ENCODE peak calls at places on chromosomes 11 and 22, in four cellular contexts. One of them, this sample, is unnamed.

GRCh38 chr11:78414321-78415051 is 3.1 kb downstream of the GAB2 start:
- DNase-seq in thyroid gland: no peak
- DNase-seq in body of pancreas: no peak
- DNase-seq in prostate gland: no peak
- DNase-seq in this sample: no peak

GRCh38 chr11:128520886-128521696 is 66.3 kb downstream of the ETS1 start:
- DNase-seq in prostate gland: no peak
- DNase-seq in body of pancreas: no peak
- DNase-seq in thyroid gland: no peak
- DNase-seq in this sample: no peak

GRCh38 chr22:40855960-40856512 is 403 bp downstream of the ST13 start:
- DNase-seq in prostate gland: peak
- DNase-seq in body of pancreas: peak
- DNase-seq in thyroid gland: no peak
- DNase-seq in this sample: no peak

GRCh38 chr22:32801436-32802290 is at the start of gene TIMP3:
- DNase-seq in prostate gland: peak
- DNase-seq in thyroid gland: peak
- DNase-seq in body of pancreas: peak
- DNase-seq in this sample: peak

GRCh38 chr11:70331901-70332300 is 61.4 kb downstream of the PPFIA1 start:
- DNase-seq in thyroid gland: no peak
- DNase-seq in body of pancreas: no peak
- DNase-seq in prostate gland: peak
- DNase-seq in this sample: peak

GRCh38 chr22:42868751-42869251 is 11.7 kb upstream of the ARFGAP3 start:
- DNase-seq in prostate gland: peak
- DNase-seq in thyroid gland: peak
- DNase-seq in body of pancreas: peak
- DNase-seq in this sample: peak

GRCh38 chr11:10388574-10388973 is 66.5 kb upstream of the AMPD3 start:
- DNase-seq in thyroid gland: no peak
- DNase-seq in body of pancreas: no peak
- DNase-seq in prostate gland: no peak
- DNase-seq in this sample: no peak

GRCh38 chr11:67269401-67270255 is 3.4 kb downstream of the GRK2 start:
- DNase-seq in body of pancreas: peak
- DNase-seq in prostate gland: no peak
- DNase-seq in thyroid gland: no peak
- DNase-seq in this sample: no peak

GRCh38 chr22:50586416-50586815 is 3.8 kb upstream of the CHKB start:
- DNase-seq in body of pancreas: no peak
- DNase-seq in prostate gland: no peak
- DNase-seq in thyroid gland: no peak
- DNase-seq in this sample: no peak

GRCh38 chr11:114317738-114318137 is 21.5 kb downstream of the NNMT start:
- DNase-seq in prostate gland: no peak
- DNase-seq in body of pancreas: no peak
- DNase-seq in thyroid gland: no peak
- DNase-seq in this sample: no peak

GRCh38 chr11:2928605-2929510 is at the start of gene PHLDA2:
- DNase-seq in thyroid gland: peak
- DNase-seq in body of pancreas: peak
- DNase-seq in prostate gland: no peak
- DNase-seq in this sample: peak

GRCh38 chr11:95972055-95972454 is 48.1 kb upstream of the MTMR2 start:
- DNase-seq in body of pancreas: no peak
- DNase-seq in prostate gland: no peak
- DNase-seq in thyroid gland: no peak
- DNase-seq in this sample: no peak

GRCh38 chr11:1925373-1926155 is 6.1 kb downstream of the TNNT3 start:
- DNase-seq in thyroid gland: no peak
- DNase-seq in prostate gland: no peak
- DNase-seq in body of pancreas: no peak
- DNase-seq in this sample: no peak

GRCh38 chr11:35010656-35011055 is 94.2 kb downstream of the PDHX start:
- DNase-seq in body of pancreas: no peak
- DNase-seq in thyroid gland: no peak
- DNase-seq in prostate gland: no peak
- DNase-seq in this sample: no peak

GRCh38 chr11:11842426-11843008 is 745 bp downstream of the USP47 start:
- DNase-seq in thyroid gland: peak
- DNase-seq in prostate gland: peak
- DNase-seq in body of pancreas: peak
- DNase-seq in this sample: peak

DNA sequence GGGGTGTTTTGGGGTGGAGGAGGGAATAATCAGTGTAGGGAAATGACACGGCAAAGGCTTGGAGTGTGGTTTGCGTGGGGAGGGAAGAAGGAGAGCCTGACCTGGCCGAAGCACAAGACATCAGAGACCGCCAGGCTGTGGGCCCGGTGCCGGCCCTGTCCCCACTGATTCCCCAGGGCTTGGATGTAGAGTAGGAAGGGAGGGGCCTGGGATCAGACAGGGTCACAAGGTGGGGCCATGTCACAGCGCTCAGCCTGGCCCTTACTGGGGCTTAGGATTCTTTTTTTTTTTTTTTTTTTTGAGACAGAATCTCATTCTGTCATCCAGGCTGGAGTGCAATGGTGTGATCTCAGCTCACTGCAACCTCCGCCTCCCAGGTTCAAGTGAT is 9.8 kb downstream of the PICK1 start:
- DNase-seq in body of pancreas: no peak
- DNase-seq in thyroid gland: no peak
- DNase-seq in prostate gland: no peak
- DNase-seq in this sample: no peak
- TF ChIP-seq POLR2A in body of pancreas: no peak
- TF ChIP-seq POLR2A in thyroid gland: no peak
- TF ChIP-seq POLR2A in prostate gland: no peak
- TF ChIP-seq POLR2A in this sample: no peak

GRCh38 chr11:60390389-60390788 is 5.9 kb upstream of the MS4A14 start:
- DNase-seq in body of pancreas: no peak
- DNase-seq in prostate gland: no peak
- DNase-seq in thyroid gland: no peak
- DNase-seq in this sample: no peak
- H3K27ac ChIP-seq in body of pancreas: no peak
- H3K27ac ChIP-seq in prostate gland: no peak
- H3K27ac ChIP-seq in thyroid gland: no peak
- H3K27ac ChIP-seq in this sample: no peak

GRCh38 chr11:83156150-83156995 is 558 bp upstream of the PCF11 start:
- DNase-seq in prostate gland: peak
- DNase-seq in body of pancreas: peak
- DNase-seq in thyroid gland: peak
- DNase-seq in this sample: peak
- TF ChIP-seq POLR2A in prostate gland: peak
- TF ChIP-seq POLR2A in body of pancreas: no peak
- TF ChIP-seq POLR2A in thyroid gland: peak
- TF ChIP-seq POLR2A in this sample: peak

DNA sequence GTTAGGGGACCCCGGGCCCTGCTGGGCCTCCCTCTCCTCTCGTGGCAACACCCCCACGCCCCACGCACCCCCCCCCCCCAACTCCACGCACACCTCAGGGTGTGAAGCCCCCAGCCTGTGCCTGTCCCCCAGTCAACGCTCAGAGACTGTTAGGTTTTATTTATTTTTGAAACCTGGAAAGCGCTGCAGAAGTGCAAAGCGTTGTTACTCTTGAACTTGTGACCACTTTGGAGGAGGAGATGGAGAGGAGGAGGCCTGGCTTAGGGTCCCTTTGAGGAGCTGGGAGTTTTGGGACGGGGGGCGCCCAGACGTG is 929 bp downstream of the PIK3IP1 start:
- DNase-seq in prostate gland: no peak
- DNase-seq in body of pancreas: no peak
- DNase-seq in thyroid gland: no peak
- DNase-seq in this sample: no peak
- H3K27ac ChIP-seq in prostate gland: peak
- H3K27ac ChIP-seq in body of pancreas: peak
- H3K27ac ChIP-seq in thyroid gland: peak
- H3K27ac ChIP-seq in this sample: peak

DNA sequence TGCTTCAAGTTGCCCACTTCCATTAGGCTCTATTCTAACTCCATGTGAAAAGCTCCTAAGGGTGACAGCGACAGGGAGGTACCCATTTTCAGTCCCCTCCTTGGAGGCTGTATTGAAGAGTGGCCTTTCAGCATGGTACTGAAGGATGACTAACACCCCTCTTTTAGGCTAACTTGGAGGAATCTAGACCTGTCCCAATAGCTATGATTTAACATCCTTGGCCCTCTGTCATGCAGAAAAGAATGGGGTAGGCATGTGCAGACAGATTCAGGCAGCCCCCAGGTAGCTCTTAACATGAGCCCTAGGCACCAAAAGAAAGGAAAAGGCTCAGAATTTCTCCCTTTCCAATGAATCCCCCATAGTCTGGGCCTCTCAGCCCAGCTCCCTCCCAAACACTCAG is 89.3 kb upstream of the AMOTL1 start:
- DNase-seq in prostate gland: no peak
- DNase-seq in thyroid gland: no peak
- DNase-seq in body of pancreas: no peak
- DNase-seq in this sample: no peak
- TF ChIP-seq POLR2A in prostate gland: no peak
- TF ChIP-seq POLR2A in thyroid gland: no peak
- TF ChIP-seq POLR2A in body of pancreas: no peak
- TF ChIP-seq POLR2A in this sample: no peak

This sample was measured in upper lobe of left lung.